ENCODE peak calls at places on chromosome 2, in four cellular contexts. K is tibial artery, L is IMR-90, F is sigmoid colon. A is an unnamed sample.
A peak's percentile ranks its signal among the peaks of the same experiment; 100 is the strongest.

GRCh38 chr2:164220250-164220649 is 401.0 kb downstream of the GRB14 start:
- DNase-seq in K (no peak), L (no peak), F (no peak), A (no peak)

GRCh38 chr2:219228026-219228744 is 1.3 kb downstream of the ATG9A start:
- DNase-seq in F (no peak), L (no peak), K (no peak), A (peak; percentile 37)

GRCh38 chr2:139214806-139215205 is 434.6 kb upstream of the NXPH2 start:
- DNase-seq in F (no peak), K (no peak), L (no peak), A (no peak)

GRCh38 chr2:16821696-16822095 is 156.1 kb upstream of the CYRIA start:
- DNase-seq in L (no peak), F (no peak), K (no peak), A (no peak)

GRCh38 chr2:239184968-239185903 is 215.6 kb downstream of the HDAC4 start:
- DNase-seq in L (no peak), F (peak; percentile 54), K (no peak), A (no peak)

GRCh38 chr2:172951554-172951953 is 124.1 kb upstream of the MAP3K20 start:
- DNase-seq in K (no peak), F (no peak), L (no peak), A (no peak)

GRCh38 chr2:144520718-144521487 is 984 bp upstream of the ZEB2 start:
- DNase-seq in F (no peak), L (peak; percentile 62), K (no peak), A (peak; percentile 91)

GRCh38 chr2:59888015-59888414 is 665.4 kb downstream of the BCL11A start:
- DNase-seq in L (no peak), F (no peak), K (no peak), A (no peak)

GRCh38 chr2:144505245-144505801 is 14.6 kb downstream of the ZEB2 start:
- DNase-seq in L (no peak), F (no peak), K (no peak), A (no peak)

GRCh38 chr2:205827809-205828208 is 145.5 kb downstream of the NRP2 start:
- DNase-seq in L (no peak), F (no peak), K (no peak), A (no peak)

GRCh38 chr2:7281802-7282201 is 364.6 kb downstream of the RNF144A start:
- DNase-seq in L (no peak), K (no peak), F (no peak), A (no peak)

GRCh38 chr2:25073025-25073424 is 31.1 kb downstream of the EFR3B start:
- DNase-seq in L (no peak), K (no peak), F (no peak), A (no peak)

GRCh38 chr2:209986405-209986804 is 16.0 kb upstream of the RPE start:
- DNase-seq in L (no peak), K (no peak), F (no peak), A (no peak)

GRCh38 chr2:240280621-240281020 is 140.2 kb upstream of the OTOS start:
- DNase-seq in F (no peak), L (peak; percentile 54), K (no peak), A (no peak)

GRCh38 chr2:25620077-25620476 is 53.3 kb downstream of the DTNB start:
- DNase-seq in K (no peak), L (no peak), F (no peak), A (no peak)

GRCh38 chr2:108534577-108535379 is 508 bp downstream of the LIMS1 start:
- DNase-seq in F (peak; percentile 75), K (peak; percentile 75), L (no peak), A (peak; percentile 19)

GRCh38 chr2:147499785-147500184 is 345.0 kb upstream of the ACVR2A start:
- DNase-seq in K (no peak), L (no peak), F (no peak), A (no peak)

GRCh38 chr2:39455826-39456225 is 18.7 kb upstream of the MAP4K3 start:
- DNase-seq in K (no peak), F (no peak), L (peak; percentile 55), A (no peak)

GRCh38 chr2:109507828-109508227 is 105.9 kb downstream of the SEPTIN10 start:
- DNase-seq in K (no peak), F (no peak), L (no peak), A (no peak)

GRCh38 chr2:161913865-161914264 is 160.2 kb downstream of the DPP4 start:
- DNase-seq in K (no peak), F (no peak), L (peak; percentile 24), A (peak; percentile 42)

GRCh38 chr2:45379399-45380087 is 231.5 kb downstream of the SRBD1 start:
- DNase-seq in K (no peak), F (no peak), L (no peak), A (no peak)

GRCh38 chr2:178473931-178474330 is 4.5 kb downstream of the FKBP7 start:
- DNase-seq in L (peak; percentile 15), K (no peak), F (no peak), A (peak; percentile 11)

GRCh38 chr2:28588231-28588725 is 92.4 kb downstream of the PLB1 start:
- DNase-seq in K (no peak), F (peak; percentile 36), L (no peak), A (no peak)

GRCh38 chr2:163665817-163666216 is 70.0 kb downstream of the FIGN start:
- DNase-seq in L (peak; percentile 49), K (no peak), F (no peak), A (peak; percentile 56)

GRCh38 chr2:159147687-159148086 is 138.8 kb downstream of the WDSUB1 start:
- DNase-seq in L (no peak), F (no peak), K (no peak), A (no peak)

GRCh38 chr2:108938069-108938710 is 50.8 kb downstream of the EDAR start:
- DNase-seq in L (no peak), F (no peak), K (no peak), A (no peak)

GRCh38 chr2:190935054-190935453 is 54.4 kb downstream of the GLS start:
- DNase-seq in F (no peak), K (no peak), L (no peak), A (no peak)

GRCh38 chr2:234269769-234270204 is 219.3 kb downstream of the SPP2 start:
- DNase-seq in L (peak; percentile 71), K (no peak), F (no peak), A (peak; percentile 88)

GRCh38 chr2:176370423-176370822 is 101.2 kb downstream of the MTX2 start:
- DNase-seq in F (no peak), K (no peak), L (no peak), A (no peak)

GRCh38 chr2:120486946-120487345 is 141.0 kb downstream of the INHBB start:
- DNase-seq in F (no peak), K (no peak), L (peak; percentile 10), A (peak; percentile 31)

GRCh38 chr2:144521702-144522101 is 1.8 kb upstream of the ZEB2 start:
- DNase-seq in F (no peak), L (no peak), K (no peak), A (no peak)

GRCh38 chr2:46042207-46042637 is 255.0 kb upstream of the EPAS1 start:
- DNase-seq in L (no peak), K (no peak), F (no peak), A (no peak)

DNA sequence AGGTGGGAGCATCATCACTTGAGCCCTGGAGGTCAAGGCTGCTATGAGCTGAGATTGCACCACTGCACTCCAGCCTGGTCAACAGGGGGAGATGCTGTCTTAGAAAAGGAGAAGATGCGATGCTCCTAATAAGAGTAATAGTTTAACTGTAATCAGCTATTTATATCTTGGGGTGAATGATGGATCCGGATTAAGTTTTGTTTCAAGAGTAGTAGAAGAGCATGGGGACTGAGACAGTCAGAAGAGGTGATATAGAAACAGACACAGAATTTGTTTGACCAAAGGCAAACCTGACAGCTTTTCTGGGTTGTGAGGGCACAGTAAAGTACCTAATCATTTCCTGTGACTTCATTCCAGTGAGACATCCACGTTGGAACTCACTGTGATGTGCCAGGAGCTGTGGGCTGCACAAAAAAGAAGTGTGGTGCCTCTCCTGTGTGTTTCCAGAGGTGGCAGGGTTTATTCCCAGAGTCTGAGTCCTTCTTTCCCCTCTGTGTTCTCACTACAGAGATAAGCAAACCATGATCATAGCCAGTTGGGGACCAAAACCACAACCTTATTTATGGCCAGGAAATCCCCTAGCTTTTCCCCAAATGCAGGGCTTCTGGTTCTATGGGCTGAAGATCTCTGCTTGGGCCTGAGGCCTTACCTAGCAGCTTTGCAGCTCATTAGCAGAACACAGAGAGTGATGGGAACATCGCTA is 113.7 kb downstream of the XRCC5 start:
- DNase-seq in L (peak; percentile 67), K (no peak), F (no peak), A (peak; percentile 59)
- TF ChIP-seq CTCF in L (peak; percentile 57), K (no peak), F (no peak), A (peak; percentile 53)

GRCh38 chr2:223920109-223920508 is 25.0 kb downstream of the WDFY1 start:
- DNase-seq in L (no peak), K (no peak), F (no peak), A (no peak)
- TF ChIP-seq CTCF in L (no peak), K (no peak), F (no peak), A (no peak)

GRCh38 chr2:62724886-62725711 is 19.6 kb downstream of the EHBP1 start:
- DNase-seq in F (peak; percentile 63), L (no peak), K (no peak), A (peak; percentile 11)
- TF ChIP-seq CTCF in F (no peak), L (peak; percentile 12), K (no peak), A (no peak)

DNA sequence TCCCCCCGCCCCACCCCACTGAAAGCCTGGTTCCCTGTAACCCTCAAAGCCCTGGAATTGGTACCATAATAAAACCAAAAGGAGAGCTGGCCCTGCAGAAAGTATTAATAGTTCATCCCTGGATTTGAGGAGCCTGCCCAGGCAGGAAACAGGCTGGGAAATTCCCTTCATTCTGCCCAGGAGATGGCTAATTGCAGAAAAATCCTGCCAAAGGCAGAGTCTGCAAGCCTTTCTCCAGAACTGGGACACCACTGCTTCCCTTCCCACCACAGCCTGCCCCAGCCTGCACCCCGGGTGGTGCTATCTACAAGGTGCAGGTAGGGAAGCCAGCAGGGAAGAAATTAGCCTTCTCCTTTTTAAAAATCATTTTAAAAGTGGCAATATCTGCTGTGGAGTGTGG is 16.2 kb downstream of the GKN2 start:
- DNase-seq in F (no peak), K (no peak), L (peak; percentile 82), A (peak; percentile 37)
- TF ChIP-seq CTCF in F (no peak), K (no peak), L (no peak), A (no peak)

DNA sequence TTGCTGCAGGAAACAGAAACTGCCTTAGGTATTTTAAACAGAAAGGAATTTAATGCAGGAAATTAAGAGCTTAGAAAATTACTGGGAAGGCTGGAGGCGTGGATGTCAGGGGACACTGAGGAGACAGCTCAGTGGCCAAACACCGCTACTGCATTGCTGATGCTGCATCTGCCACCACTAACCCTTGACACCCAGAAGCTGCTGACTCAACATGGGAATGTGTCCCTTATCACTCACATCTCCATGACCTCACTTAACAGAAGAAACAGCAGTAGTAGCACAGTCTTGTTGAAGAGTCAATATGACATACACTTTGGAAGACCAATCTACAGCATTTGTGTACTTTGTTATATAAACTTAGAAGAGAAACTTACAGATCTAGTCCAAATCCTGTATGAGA is 906.1 kb downstream of the SLC4A3 start:
- DNase-seq in K (no peak), F (no peak), L (peak; percentile 57), A (peak; percentile 58)
- TF ChIP-seq CTCF in K (no peak), F (no peak), L (peak; percentile 31), A (peak; percentile 37)

GRCh38 chr2:170715062-170715931 is at the start of gene SP5:
- DNase-seq in F (peak; percentile 85), L (peak; percentile 29), K (peak; percentile 78), A (peak; percentile 58)
- TF ChIP-seq CTCF in F (no peak), L (no peak), K (peak; percentile 4), A (no peak)

GRCh38 chr2:232436381-232437129 is 19.4 kb upstream of the ALPI start:
- DNase-seq in K (peak; percentile 20), L (no peak), F (no peak), A (no peak)
- TF ChIP-seq CTCF in K (no peak), L (no peak), F (no peak), A (no peak)